ENCODE peak calls at places on chromosome 4, in six cellular contexts. One of them, this sample, is unnamed.

GRCh38 chr4:2290974-2291704 is 29.2 kb upstream of the MXD4 start:
- DNase-seq in ovary: peak; percentile 33
- DNase-seq in cardiac fibroblast: no peak
- DNase-seq in NT2/D1: no peak
- DNase-seq in tibial nerve: peak; percentile 5
- DNase-seq in thyroid gland: peak; percentile 14
- DNase-seq in this sample: no peak

GRCh38 chr4:110620352-110621327 is 2.2 kb downstream of the PITX2 start:
- DNase-seq in thyroid gland: peak; percentile 22
- DNase-seq in cardiac fibroblast: no peak
- DNase-seq in ovary: no peak
- DNase-seq in NT2/D1: no peak
- DNase-seq in tibial nerve: no peak
- DNase-seq in this sample: peak; percentile 45

GRCh38 chr4:3176625-3177229 is 72.2 kb upstream of the MSANTD1 start:
- DNase-seq in thyroid gland: no peak
- DNase-seq in cardiac fibroblast: no peak
- DNase-seq in tibial nerve: no peak
- DNase-seq in ovary: no peak
- DNase-seq in NT2/D1: no peak
- DNase-seq in this sample: no peak

GRCh38 chr4:123699823-123700822 is 303.5 kb downstream of the SPRY1 start:
- DNase-seq in tibial nerve: no peak
- DNase-seq in ovary: no peak
- DNase-seq in cardiac fibroblast: peak; percentile 97
- DNase-seq in thyroid gland: no peak
- DNase-seq in NT2/D1: no peak
- DNase-seq in this sample: peak; percentile 59

GRCh38 chr4:121155893-121156292 is 8.2 kb downstream of the TNIP3 start:
- DNase-seq in ovary: no peak
- DNase-seq in NT2/D1: no peak
- DNase-seq in tibial nerve: no peak
- DNase-seq in thyroid gland: no peak
- DNase-seq in cardiac fibroblast: peak; percentile 95
- DNase-seq in this sample: peak; percentile 64

GRCh38 chr4:71356924-71357663 is 18.3 kb downstream of the SLC4A4 start:
- DNase-seq in NT2/D1: no peak
- DNase-seq in ovary: no peak
- DNase-seq in thyroid gland: no peak
- DNase-seq in tibial nerve: no peak
- DNase-seq in cardiac fibroblast: no peak
- DNase-seq in this sample: no peak

GRCh38 chr4:72568959-72569718 is at the start of gene ADAMTS3:
- DNase-seq in thyroid gland: peak; percentile 80
- DNase-seq in cardiac fibroblast: peak; percentile 25
- DNase-seq in ovary: peak; percentile 84
- DNase-seq in tibial nerve: no peak
- DNase-seq in NT2/D1: peak; percentile 49
- DNase-seq in this sample: peak; percentile 76

GRCh38 chr4:144104509-144105130 is 35.9 kb downstream of the GYPA start:
- DNase-seq in tibial nerve: no peak
- DNase-seq in ovary: no peak
- DNase-seq in NT2/D1: no peak
- DNase-seq in thyroid gland: no peak
- DNase-seq in cardiac fibroblast: no peak
- DNase-seq in this sample: no peak

GRCh38 chr4:137825505-137825904 is 293.2 kb upstream of the PCDH18 start:
- DNase-seq in tibial nerve: no peak
- DNase-seq in ovary: no peak
- DNase-seq in thyroid gland: no peak
- DNase-seq in NT2/D1: no peak
- DNase-seq in cardiac fibroblast: no peak
- DNase-seq in this sample: no peak

GRCh38 chr4:13548059-13548983 is 4.0 kb upstream of the NKX3-2 start:
- DNase-seq in ovary: no peak
- DNase-seq in cardiac fibroblast: no peak
- DNase-seq in thyroid gland: no peak
- DNase-seq in NT2/D1: no peak
- DNase-seq in tibial nerve: no peak
- DNase-seq in this sample: peak; percentile 22

GRCh38 chr4:142840516-142841123 is 5.5 kb downstream of the INPP4B start:
- DNase-seq in thyroid gland: no peak
- DNase-seq in NT2/D1: no peak
- DNase-seq in cardiac fibroblast: peak; percentile 77
- DNase-seq in ovary: no peak
- DNase-seq in tibial nerve: no peak
- DNase-seq in this sample: peak; percentile 79

GRCh38 chr4:174218127-174218790 is 65.2 kb downstream of the FBXO8 start:
- DNase-seq in ovary: no peak
- DNase-seq in NT2/D1: no peak
- DNase-seq in thyroid gland: no peak
- DNase-seq in cardiac fibroblast: no peak
- DNase-seq in tibial nerve: no peak
- DNase-seq in this sample: no peak

GRCh38 chr4:95318483-95318882 is 230.3 kb downstream of the UNC5C start:
- DNase-seq in NT2/D1: no peak
- DNase-seq in ovary: no peak
- DNase-seq in cardiac fibroblast: no peak
- DNase-seq in tibial nerve: no peak
- DNase-seq in thyroid gland: no peak
- DNase-seq in this sample: peak; percentile 7

GRCh38 chr4:81030617-81031388 is at the start of gene BMP3:
- DNase-seq in NT2/D1: no peak
- DNase-seq in thyroid gland: peak; percentile 4
- DNase-seq in cardiac fibroblast: peak; percentile 21
- DNase-seq in ovary: peak; percentile 79
- DNase-seq in tibial nerve: peak; percentile 22
- DNase-seq in this sample: peak; percentile 54

GRCh38 chr4:187366530-187367279 is 628.9 kb upstream of the ZFP42 start:
- DNase-seq in NT2/D1: no peak
- DNase-seq in cardiac fibroblast: no peak
- DNase-seq in tibial nerve: no peak
- DNase-seq in thyroid gland: no peak
- DNase-seq in ovary: no peak
- DNase-seq in this sample: no peak

GRCh38 chr4:74395633-74396032 is 30.7 kb downstream of the EREG start:
- DNase-seq in cardiac fibroblast: no peak
- DNase-seq in tibial nerve: no peak
- DNase-seq in thyroid gland: no peak
- DNase-seq in NT2/D1: no peak
- DNase-seq in ovary: no peak
- DNase-seq in this sample: no peak

GRCh38 chr4:150695162-150695561 is 113.2 kb downstream of the MAB21L2 start:
- DNase-seq in ovary: no peak
- DNase-seq in NT2/D1: no peak
- DNase-seq in tibial nerve: no peak
- DNase-seq in cardiac fibroblast: peak; percentile 3
- DNase-seq in thyroid gland: no peak
- DNase-seq in this sample: no peak

GRCh38 chr4:76690091-76690905 is 207.6 kb downstream of the SOWAHB start:
- DNase-seq in ovary: no peak
- DNase-seq in NT2/D1: no peak
- DNase-seq in cardiac fibroblast: no peak
- DNase-seq in thyroid gland: no peak
- DNase-seq in tibial nerve: no peak
- DNase-seq in this sample: peak; percentile 36

GRCh38 chr4:20462426-20463175 is 210.9 kb downstream of the SLIT2 start:
- DNase-seq in tibial nerve: no peak
- DNase-seq in NT2/D1: no peak
- DNase-seq in thyroid gland: no peak
- DNase-seq in ovary: no peak
- DNase-seq in cardiac fibroblast: peak; percentile 34
- DNase-seq in this sample: peak; percentile 19

GRCh38 chr4:116150152-116150551 is 935.2 kb downstream of the TRAM1L1 start:
- DNase-seq in NT2/D1: no peak
- DNase-seq in cardiac fibroblast: no peak
- DNase-seq in thyroid gland: no peak
- DNase-seq in ovary: no peak
- DNase-seq in tibial nerve: no peak
- DNase-seq in this sample: peak; percentile 36

GRCh38 chr4:186029731-186030421 is 39.1 kb upstream of the TLR3 start:
- DNase-seq in NT2/D1: peak; percentile 35
- DNase-seq in tibial nerve: peak; percentile 28
- DNase-seq in ovary: peak; percentile 82
- DNase-seq in cardiac fibroblast: peak; percentile 72
- DNase-seq in thyroid gland: peak; percentile 95
- DNase-seq in this sample: no peak

GRCh38 chr4:4394644-4395043 is 7.7 kb downstream of the NSG1 start:
- DNase-seq in tibial nerve: no peak
- DNase-seq in ovary: no peak
- DNase-seq in thyroid gland: no peak
- DNase-seq in cardiac fibroblast: peak; percentile 58
- DNase-seq in NT2/D1: no peak
- DNase-seq in this sample: peak; percentile 50

DNA sequence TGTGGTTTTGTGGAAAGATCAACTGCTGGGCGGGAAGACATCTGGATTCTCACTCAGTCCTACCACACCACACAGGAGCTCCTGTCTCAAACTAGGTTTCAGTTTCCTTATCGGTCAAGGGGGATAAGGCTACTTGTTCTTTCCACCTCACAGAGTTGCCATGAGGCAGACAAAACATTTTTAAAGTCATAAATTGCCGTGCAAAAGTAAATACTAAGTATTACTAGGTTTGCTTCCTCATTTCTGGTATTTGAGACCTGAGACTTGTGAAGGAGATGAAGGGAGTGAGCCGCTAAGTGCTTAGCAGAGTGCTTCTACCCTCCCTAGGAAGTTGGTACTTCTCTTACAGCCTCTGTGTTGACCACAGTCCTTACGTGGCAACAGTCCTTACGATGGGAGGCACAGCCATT is 1.5 kb downstream of the LAP3 start:
- DNase-seq in NT2/D1: no peak
- DNase-seq in tibial nerve: no peak
- DNase-seq in ovary: no peak
- DNase-seq in thyroid gland: no peak
- DNase-seq in cardiac fibroblast: peak; percentile 13
- DNase-seq in this sample: peak; percentile 1
- H3K4me3 ChIP-seq in NT2/D1: peak overlapping the region; percentile 63
- H3K4me3 ChIP-seq in tibial nerve: peak overlapping the region; percentile 81
- H3K4me3 ChIP-seq in ovary: peak overlapping the region; percentile 64
- H3K4me3 ChIP-seq in thyroid gland: no peak overlapping the region
- H3K4me3 ChIP-seq in cardiac fibroblast: peak overlapping the region; percentile 81
- H3K4me3 ChIP-seq in this sample: peak overlapping the region; percentile 91

DNA sequence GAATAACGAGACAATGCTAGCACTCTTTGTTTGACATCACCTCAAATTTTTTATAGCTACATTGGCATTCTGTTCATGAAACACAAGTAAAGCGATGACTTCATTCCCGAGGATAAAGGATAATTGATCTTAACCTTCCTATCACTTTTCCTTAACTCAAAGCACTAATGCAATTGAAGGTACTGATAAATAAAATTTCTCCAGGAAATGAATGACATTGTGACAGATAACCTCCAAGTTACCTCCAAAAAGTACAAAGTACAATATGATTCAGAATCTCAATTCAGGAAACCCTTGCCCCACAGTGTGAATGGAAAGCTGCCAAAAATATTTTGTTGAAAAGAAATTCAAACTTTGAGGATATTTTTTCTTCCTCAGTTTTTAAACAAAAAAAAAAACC is 1.8 kb downstream of the PRSS12 start:
- DNase-seq in NT2/D1: no peak
- DNase-seq in thyroid gland: no peak
- DNase-seq in ovary: no peak
- DNase-seq in tibial nerve: no peak
- DNase-seq in cardiac fibroblast: no peak
- DNase-seq in this sample: no peak
- H3K4me3 ChIP-seq in NT2/D1: no peak overlapping the region
- H3K4me3 ChIP-seq in thyroid gland: no peak overlapping the region
- H3K4me3 ChIP-seq in ovary: no peak overlapping the region
- H3K4me3 ChIP-seq in tibial nerve: no peak overlapping the region
- H3K4me3 ChIP-seq in cardiac fibroblast: no peak overlapping the region
- H3K4me3 ChIP-seq in this sample: no peak overlapping the region

GRCh38 chr4:59630922-59631321 is 1569.2 kb upstream of the ADGRL3 start:
- DNase-seq in NT2/D1: no peak
- DNase-seq in ovary: no peak
- DNase-seq in cardiac fibroblast: no peak
- DNase-seq in thyroid gland: no peak
- DNase-seq in tibial nerve: no peak
- DNase-seq in this sample: peak; percentile 35

GRCh38 chr4:59629348-59629747 is 1570.8 kb upstream of the ADGRL3 start:
- DNase-seq in thyroid gland: no peak
- DNase-seq in tibial nerve: no peak
- DNase-seq in NT2/D1: no peak
- DNase-seq in ovary: no peak
- DNase-seq in cardiac fibroblast: no peak
- DNase-seq in this sample: no peak

DNA sequence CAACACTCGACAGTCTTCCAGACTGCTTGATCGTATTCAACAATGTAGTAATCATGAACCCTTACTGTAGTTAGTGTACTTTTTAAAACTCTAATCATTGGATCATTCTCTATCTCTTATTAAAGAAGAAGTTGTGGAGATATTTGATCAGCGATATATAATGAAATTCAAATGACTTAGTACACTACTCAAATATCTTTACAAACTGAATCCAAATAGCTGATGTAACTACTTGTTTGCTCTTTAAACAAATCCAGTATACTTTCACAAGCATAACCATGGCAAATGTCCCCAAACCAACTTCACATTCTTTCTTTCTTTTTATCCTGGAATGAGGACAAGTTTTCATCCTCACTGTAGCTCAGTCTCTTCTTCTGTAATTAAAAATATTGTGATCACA is 1569.9 kb upstream of the ADGRL3 start:
- DNase-seq in ovary: no peak
- DNase-seq in NT2/D1: no peak
- DNase-seq in tibial nerve: no peak
- DNase-seq in thyroid gland: no peak
- DNase-seq in cardiac fibroblast: no peak
- DNase-seq in this sample: peak; percentile 18
- H3K4me3 ChIP-seq in ovary: no peak overlapping the region
- H3K4me3 ChIP-seq in NT2/D1: no peak overlapping the region
- H3K4me3 ChIP-seq in tibial nerve: no peak overlapping the region
- H3K4me3 ChIP-seq in thyroid gland: no peak overlapping the region
- H3K4me3 ChIP-seq in cardiac fibroblast: no peak overlapping the region
- H3K4me3 ChIP-seq in this sample: no peak overlapping the region

DNA sequence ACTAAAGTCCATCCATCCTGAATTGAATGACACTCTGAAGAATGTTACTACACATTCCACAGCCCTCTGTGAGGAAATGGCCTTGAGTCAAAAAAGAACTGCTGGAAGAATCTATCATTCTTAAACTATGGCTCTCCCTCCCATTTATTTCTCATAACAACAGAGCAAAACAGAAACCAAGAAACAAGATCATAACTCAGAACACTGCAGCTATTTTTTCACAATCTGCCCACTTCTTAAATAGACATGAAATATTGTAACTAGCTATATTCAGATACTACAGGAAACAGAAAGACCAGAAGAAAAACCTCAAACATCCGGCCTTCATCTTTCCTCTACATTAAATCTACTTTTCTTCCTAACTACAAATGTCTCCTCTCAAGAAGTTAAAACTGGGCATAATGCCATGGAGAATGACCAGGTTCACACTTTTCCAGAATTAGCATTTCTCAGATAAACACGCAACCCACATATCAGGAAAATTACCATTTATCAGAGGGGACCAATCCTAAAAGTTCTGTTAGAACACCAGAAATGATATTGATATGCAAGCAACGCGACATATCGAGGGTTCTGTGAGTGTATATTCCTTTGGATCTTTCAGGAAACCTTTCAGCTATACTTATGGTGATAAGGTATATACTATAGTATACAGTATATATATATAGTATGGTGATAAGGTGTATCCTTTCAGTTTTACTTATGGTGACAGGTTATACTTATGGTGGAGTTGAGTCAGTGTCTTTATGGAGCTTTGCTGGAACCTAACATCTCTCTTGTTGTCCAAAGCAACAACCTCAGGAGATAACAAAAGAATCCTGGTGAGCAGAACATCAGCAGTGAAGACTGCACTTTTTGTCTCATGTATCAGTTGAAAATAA is 60.4 kb upstream of the IRF2 start:
- DNase-seq in thyroid gland: no peak
- DNase-seq in NT2/D1: no peak
- DNase-seq in cardiac fibroblast: peak; percentile 88
- DNase-seq in ovary: no peak
- DNase-seq in tibial nerve: no peak
- DNase-seq in this sample: no peak
- H3K4me3 ChIP-seq in thyroid gland: no peak overlapping the region
- H3K4me3 ChIP-seq in NT2/D1: no peak overlapping the region
- H3K4me3 ChIP-seq in cardiac fibroblast: no peak overlapping the region
- H3K4me3 ChIP-seq in ovary: no peak overlapping the region
- H3K4me3 ChIP-seq in tibial nerve: no peak overlapping the region
- H3K4me3 ChIP-seq in this sample: no peak overlapping the region

This sample was measured in PC-3.